ENCODE peak calls at places on chromosome 18, in four cellular contexts. P is SK-N-SH, Z is HepG2, A is GM12878. D is an unnamed sample.

GRCh38 chr18:49459404-49460171 is 857 bp downstream of the DYM start:
- DNase-seq in Z (no peak), A (no peak), P (peak), D (no peak)

GRCh38 chr18:44474067-44474411 is 206.6 kb upstream of the SETBP1 start:
- DNase-seq in A (no peak), P (no peak), Z (no peak), D (no peak)

GRCh38 chr18:45522371-45522770 is 92.9 kb upstream of the SLC14A2 start:
- DNase-seq in Z (no peak), P (no peak), A (no peak), D (no peak)

GRCh38 chr18:23998811-23999210 is 15.7 kb upstream of the TTC39C start:
- DNase-seq in P (no peak), Z (peak), A (no peak), D (no peak)

GRCh38 chr18:59057969-59058368 is 81.7 kb upstream of the SEC11C start:
- DNase-seq in Z (no peak), P (no peak), A (no peak), D (no peak)

GRCh38 chr18:5909130-5909529 is 13.8 kb upstream of the TMEM200C start:
- DNase-seq in A (no peak), Z (no peak), P (no peak), D (no peak)

GRCh38 chr18:58216071-58216471 is 172.0 kb downstream of the NEDD4L start:
- DNase-seq in Z (no peak), A (no peak), P (no peak), D (no peak)

GRCh38 chr18:48866028-48866733 is 84.6 kb downstream of the SMAD7 start:
- DNase-seq in Z (no peak), P (peak), A (no peak), D (no peak)

GRCh38 chr18:23540867-23541266 is 37.6 kb downstream of the RMC1 start:
- DNase-seq in P (no peak), Z (no peak), A (peak), D (no peak)

GRCh38 chr18:23827681-23828080 is 138.4 kb downstream of the LAMA3 start:
- DNase-seq in P (no peak), A (no peak), Z (no peak), D (no peak)

GRCh38 chr18:57846258-57846657 is 43.1 kb upstream of the ATP8B1 start:
- DNase-seq in P (no peak), Z (no peak), A (no peak), D (no peak)

GRCh38 chr18:74264303-74265020 is 27.3 kb downstream of the CYB5A start:
- DNase-seq in Z (no peak), P (no peak), A (peak), D (peak)

GRCh38 chr18:49666045-49666444 is 104.2 kb downstream of the LIPG start:
- DNase-seq in P (peak), Z (no peak), A (no peak), D (no peak)

GRCh38 chr18:21111351-21112139 is at the start of gene ROCK1:
- DNase-seq in Z (peak), P (peak), A (peak), D (peak)

GRCh38 chr18:77059294-77059916 is 73.2 kb downstream of the MBP start:
- DNase-seq in Z (peak), A (no peak), P (peak), D (no peak)

GRCh38 chr18:58045265-58046086 is 1.4 kb downstream of the NEDD4L start:
- DNase-seq in Z (peak), P (peak), A (no peak), D (peak)

GRCh38 chr18:62729487-62730386 is 14.4 kb downstream of the PHLPP1 start:
- DNase-seq in A (no peak), P (no peak), Z (no peak), D (no peak)

GRCh38 chr18:43484710-43485109 is 207.4 kb upstream of the SYT4 start:
- DNase-seq in P (no peak), A (no peak), Z (peak), D (no peak)

GRCh38 chr18:11391636-11392035 is 217.8 kb upstream of the SLC35G4 start:
- DNase-seq in A (no peak), P (no peak), Z (no peak), D (no peak)

DNA sequence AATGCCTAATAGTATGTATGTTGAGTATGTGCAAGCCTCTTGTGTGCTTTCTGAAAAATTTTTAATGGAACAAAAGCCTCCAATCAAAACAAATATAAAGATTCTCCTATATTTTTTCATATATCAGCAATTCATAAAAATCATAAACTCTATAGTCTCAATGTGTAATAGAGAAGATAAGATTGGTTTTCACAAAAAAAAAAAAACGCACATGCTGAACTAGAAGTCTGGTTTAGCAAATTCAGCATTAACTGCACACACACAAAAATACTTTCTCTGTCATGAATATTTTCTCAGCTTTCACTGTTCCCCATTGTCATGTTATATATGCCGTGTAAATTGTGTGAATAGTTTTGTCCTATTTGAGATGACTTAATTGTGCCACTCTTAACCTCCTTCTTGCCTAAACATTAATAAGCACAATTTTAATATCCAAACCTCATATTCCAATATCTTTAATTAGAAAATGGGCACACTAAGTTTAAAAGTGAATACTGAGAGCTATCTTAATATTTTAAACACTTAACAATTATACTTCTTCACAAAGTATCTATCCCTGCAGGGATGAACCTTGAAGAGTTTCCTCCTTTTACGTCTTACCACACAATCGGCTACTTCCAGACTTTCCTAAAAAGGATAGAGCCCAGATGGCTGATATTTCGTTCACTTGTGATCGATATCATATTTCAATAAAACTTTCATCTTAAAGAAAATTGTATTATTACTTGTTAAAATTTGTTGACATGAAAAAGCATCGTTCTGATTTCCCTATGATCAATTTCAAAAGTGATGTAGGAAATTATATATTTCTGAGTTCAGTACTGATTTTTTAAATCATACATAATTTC is 242.7 kb downstream of the TCF4 start:
- DNase-seq in A (no peak), P (no peak), Z (no peak), D (no peak)
- TF ChIP-seq TAF1 in A (no peak), P (no peak), Z (no peak), D (no peak)

GRCh38 chr18:1094408-1094807 is 189.7 kb downstream of the ADCYAP1 start:
- DNase-seq in P (no peak), A (no peak), Z (no peak), D (no peak)
- TF ChIP-seq TAF1 in P (no peak), A (no peak), Z (no peak), D (no peak)

GRCh38 chr18:54323970-54324369 is 33.7 kb downstream of the STARD6 start:
- DNase-seq in P (no peak), A (no peak), Z (no peak), D (no peak)
- TF ChIP-seq TAF1 in P (no peak), A (no peak), Z (no peak), D (no peak)

GRCh38 chr18:61448316-61448715 is 115.1 kb downstream of the CDH20 start:
- DNase-seq in A (no peak), P (no peak), Z (no peak), D (no peak)

GRCh38 chr18:61443311-61443710 is 110.1 kb downstream of the CDH20 start:
- DNase-seq in Z (no peak), A (no peak), P (no peak), D (no peak)
- TF ChIP-seq TAF1 in Z (no peak), A (no peak), P (no peak), D (no peak)

DNA sequence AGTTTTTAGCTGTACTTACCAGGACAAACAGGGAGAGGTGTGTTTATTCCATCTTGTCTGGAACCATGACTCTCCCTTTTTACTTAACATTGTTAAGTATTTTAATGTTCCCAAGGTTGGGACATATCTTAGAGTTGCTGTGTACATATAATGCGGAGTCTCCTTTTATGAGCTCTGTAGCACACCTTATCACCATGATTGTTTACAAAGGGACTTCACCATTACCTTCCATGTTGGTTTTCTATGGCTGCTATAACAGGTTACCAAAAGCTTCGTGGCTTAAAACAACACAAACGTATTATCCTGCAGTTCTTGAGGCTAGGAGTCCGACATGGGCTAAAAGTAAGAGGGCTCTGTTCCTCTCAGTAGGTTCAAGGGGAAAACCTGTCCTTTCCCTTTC is 164.3 kb downstream of the GALNT1 start:
- DNase-seq in Z (no peak), A (no peak), P (no peak), D (no peak)
- TF ChIP-seq TAF1 in Z (no peak), A (no peak), P (no peak), D (no peak)

GRCh38 chr18:69002233-69002632 is 204.4 kb downstream of the CCDC102B start:
- DNase-seq in P (peak), A (no peak), Z (peak), D (no peak)
- TF ChIP-seq TAF1 in P (no peak), A (no peak), Z (no peak), D (no peak)

DNA sequence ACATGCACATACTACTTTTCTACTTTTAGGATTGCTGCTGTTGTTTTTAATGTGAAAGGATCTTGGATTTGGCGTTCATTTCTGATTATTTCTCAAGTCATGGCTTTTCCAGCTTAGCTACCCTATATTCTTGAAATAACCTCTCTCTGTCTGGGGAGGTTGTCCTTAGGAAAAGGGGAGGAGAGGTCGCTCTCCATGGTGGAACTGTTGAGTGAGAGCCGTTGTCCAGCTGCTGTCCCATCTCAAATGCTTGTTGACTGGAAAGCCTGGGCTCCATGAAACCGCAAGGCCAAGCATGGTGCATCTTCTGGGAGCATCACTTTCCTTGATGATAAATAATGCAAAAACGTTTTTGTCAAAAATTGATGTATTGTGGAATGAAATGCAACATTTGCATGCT is 479.1 kb upstream of the RAB12 start:
- DNase-seq in P (no peak), A (no peak), Z (no peak), D (no peak)
- TF ChIP-seq TAF1 in P (no peak), A (no peak), Z (no peak), D (no peak)

DNA sequence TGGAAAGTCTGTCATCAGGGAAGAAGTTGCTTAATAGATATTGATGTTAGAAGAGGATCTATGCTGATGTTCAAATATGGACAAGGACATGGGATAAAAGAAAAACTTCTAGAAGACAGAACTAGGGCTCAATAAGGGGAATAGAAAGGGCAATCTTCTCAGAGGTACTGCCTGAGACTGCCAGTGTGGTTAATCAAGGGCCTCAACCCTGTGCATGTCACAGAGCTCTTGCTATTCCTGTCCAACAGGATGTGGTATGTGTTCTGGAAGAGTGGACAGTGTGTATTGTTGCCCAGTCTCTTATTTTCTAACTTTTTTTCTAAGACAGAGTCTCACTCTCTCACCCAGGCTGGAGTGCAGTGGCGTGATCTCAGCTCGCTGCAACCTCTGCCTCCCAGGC is 27.8 kb upstream of the RNF125 start:
- DNase-seq in A (peak), P (no peak), Z (no peak), D (no peak)
- TF ChIP-seq TAF1 in A (no peak), P (no peak), Z (no peak), D (no peak)